ENCODE peak calls at places on chromosomes 13 and 19, in eight cellular contexts. C is ovary; V is T-cell; P is activated CD8-positive, alpha-beta memory T cell treated with anti-CD3 and anti-CD28 coated beads for 24 hours; E is BJ; X is dorsolateral prefrontal cortex; I is T-helper 1 cell; G is NAMALWA. M is an unnamed sample.

GRCh38 chr13:21825801-21826200 is 154.9 kb downstream of the FGF9 start:
- DNase-seq in C (no peak), V (no peak), P (no peak), E (peak), X (no peak), I (no peak), G (no peak), M (peak)

GRCh38 chr13:73090116-73090811 is 31.5 kb downstream of the KLF5 start:
- DNase-seq in C (no peak), V (no peak), P (no peak), E (peak), X (no peak), I (no peak), G (no peak), M (peak)

GRCh38 chr13:98990701-98991100 is 12.8 kb upstream of the DOCK9 start:
- DNase-seq in C (no peak), V (no peak), P (no peak), E (no peak), X (no peak), I (no peak), G (no peak), M (no peak)

GRCh38 chr13:31115616-31116015 is 46.1 kb downstream of the HSPH1 start:
- DNase-seq in C (no peak), V (no peak), P (no peak), E (no peak), X (no peak), I (no peak), G (no peak), M (no peak)

GRCh38 chr19:58044886-58045285 is 11.1 kb downstream of the ZSCAN1 start:
- DNase-seq in C (no peak), V (no peak), P (no peak), E (no peak), X (no peak), I (no peak), G (no peak), M (no peak)

GRCh38 chr13:38670627-38671026 is 16.2 kb upstream of the FREM2 start:
- DNase-seq in C (no peak), V (no peak), P (no peak), E (no peak), X (no peak), I (no peak), G (no peak), M (no peak)

GRCh38 chr19:23771348-23771747 is 12.7 kb upstream of the ZNF681 start:
- DNase-seq in C (no peak), V (no peak), P (peak), E (no peak), X (no peak), I (no peak), G (no peak), M (no peak)

GRCh38 chr13:103130681-103131210 is 64.5 kb upstream of the SLC10A2 start:
- DNase-seq in C (no peak), V (no peak), P (no peak), E (no peak), X (no peak), I (no peak), G (no peak), M (no peak)

GRCh38 chr19:41922220-41922576 is 6.1 kb downstream of the ERFL start:
- DNase-seq in C (no peak), V (no peak), P (no peak), E (no peak), X (no peak), I (no peak), G (no peak), M (no peak)

GRCh38 chr19:5803752-5804515 is 933 bp upstream of the NRTN start:
- DNase-seq in C (peak), V (peak), P (peak), E (no peak), X (no peak), I (peak), G (peak), M (no peak)

GRCh38 chr19:1608414-1609391 is 3.4 kb upstream of the UQCR11 start:
- DNase-seq in C (peak), V (peak), P (peak), E (no peak), X (no peak), I (no peak), G (peak), M (no peak)

GRCh38 chr19:3338541-3339181 is 27.7 kb upstream of the NFIC start:
- DNase-seq in C (peak), V (peak), P (peak), E (no peak), X (no peak), I (no peak), G (no peak), M (no peak)

GRCh38 chr13:71770710-71771109 is 96.3 kb downstream of the DACH1 start:
- DNase-seq in C (no peak), V (no peak), P (no peak), E (no peak), X (no peak), I (no peak), G (no peak), M (no peak)

GRCh38 chr13:92307752-92308151 is 909.3 kb downstream of the GPC5 start:
- DNase-seq in C (no peak), V (no peak), P (no peak), E (no peak), X (no peak), I (no peak), G (no peak), M (no peak)

GRCh38 chr19:36061367-36061766 is 6.7 kb downstream of the WDR62 start:
- DNase-seq in C (no peak), V (no peak), P (no peak), E (no peak), X (no peak), I (no peak), G (no peak), M (no peak)

GRCh38 chr19:18494267-18494607 is 27.6 kb downstream of the ELL start:
- DNase-seq in C (peak), V (no peak), P (no peak), E (no peak), X (no peak), I (no peak), G (no peak), M (no peak)

GRCh38 chr13:26861951-26862350 is 101.4 kb upstream of the GPR12 start:
- DNase-seq in C (no peak), V (no peak), P (no peak), E (no peak), X (no peak), I (no peak), G (no peak), M (no peak)

GRCh38 chr13:29859971-29860370 is 9.6 kb upstream of the UBL3 start:
- DNase-seq in C (no peak), V (no peak), P (no peak), E (no peak), X (no peak), I (no peak), G (no peak), M (peak)

GRCh38 chr19:4581381-4582111 is 22.1 kb upstream of the SEMA6B start:
- DNase-seq in C (no peak), V (no peak), P (no peak), E (no peak), X (peak), I (no peak), G (peak), M (no peak)